ENCODE peak calls at places on chromosomes 11 and 22, in five cellular contexts. One of them, this sample, is unnamed.

GRCh38 chr11:74138572-74138971 is 32.2 kb downstream of the C2CD3 start:
- DNase-seq in endothelial cell: no peak
- DNase-seq in iris pigment epithelial cell: peak
- DNase-seq in neuronal stem cell: peak
- DNase-seq in activated gamma-delta T cell treated with Interleukin-2 at 50 U/mL for 16 hours: no peak
- DNase-seq in this sample: peak

GRCh38 chr11:33463059-33463458 is 205.9 kb downstream of the HIPK3 start:
- DNase-seq in endothelial cell: no peak
- DNase-seq in iris pigment epithelial cell: peak
- DNase-seq in neuronal stem cell: no peak
- DNase-seq in activated gamma-delta T cell treated with Interleukin-2 at 50 U/mL for 16 hours: no peak
- DNase-seq in this sample: peak

GRCh38 chr11:8257003-8257664 is 6.5 kb downstream of the LMO1 start:
- DNase-seq in endothelial cell: no peak
- DNase-seq in iris pigment epithelial cell: no peak
- DNase-seq in neuronal stem cell: no peak
- DNase-seq in activated gamma-delta T cell treated with Interleukin-2 at 50 U/mL for 16 hours: no peak
- DNase-seq in this sample: no peak

GRCh38 chr11:17354070-17354924 is 2.7 kb downstream of the NCR3LG1 start:
- DNase-seq in endothelial cell: peak
- DNase-seq in iris pigment epithelial cell: peak
- DNase-seq in neuronal stem cell: peak
- DNase-seq in activated gamma-delta T cell treated with Interleukin-2 at 50 U/mL for 16 hours: peak
- DNase-seq in this sample: peak

GRCh38 chr22:28375761-28376534 is 303.7 kb downstream of the TTC28 start:
- DNase-seq in endothelial cell: no peak
- DNase-seq in iris pigment epithelial cell: peak
- DNase-seq in neuronal stem cell: no peak
- DNase-seq in activated gamma-delta T cell treated with Interleukin-2 at 50 U/mL for 16 hours: no peak
- DNase-seq in this sample: peak

GRCh38 chr11:7072401-7073028 is 16.3 kb upstream of the RBMXL2 start:
- DNase-seq in endothelial cell: no peak
- DNase-seq in iris pigment epithelial cell: no peak
- DNase-seq in neuronal stem cell: no peak
- DNase-seq in activated gamma-delta T cell treated with Interleukin-2 at 50 U/mL for 16 hours: no peak
- DNase-seq in this sample: no peak

GRCh38 chr11:96123301-96123700 is 199.4 kb upstream of the MTMR2 start:
- DNase-seq in endothelial cell: no peak
- DNase-seq in iris pigment epithelial cell: no peak
- DNase-seq in neuronal stem cell: no peak
- DNase-seq in activated gamma-delta T cell treated with Interleukin-2 at 50 U/mL for 16 hours: peak
- DNase-seq in this sample: no peak

GRCh38 chr11:30128269-30128932 is 102.4 kb upstream of the FSHB start:
- DNase-seq in endothelial cell: no peak
- DNase-seq in iris pigment epithelial cell: peak
- DNase-seq in neuronal stem cell: peak
- DNase-seq in activated gamma-delta T cell treated with Interleukin-2 at 50 U/mL for 16 hours: no peak
- DNase-seq in this sample: peak

GRCh38 chr11:16902182-16902581 is 112.0 kb downstream of the PLEKHA7 start:
- DNase-seq in endothelial cell: no peak
- DNase-seq in iris pigment epithelial cell: peak
- DNase-seq in neuronal stem cell: no peak
- DNase-seq in activated gamma-delta T cell treated with Interleukin-2 at 50 U/mL for 16 hours: no peak
- DNase-seq in this sample: no peak

GRCh38 chr11:70399681-70400112 is 1.4 kb downstream of the CTTN start:
- DNase-seq in endothelial cell: peak
- DNase-seq in iris pigment epithelial cell: peak
- DNase-seq in neuronal stem cell: no peak
- DNase-seq in activated gamma-delta T cell treated with Interleukin-2 at 50 U/mL for 16 hours: no peak
- DNase-seq in this sample: peak

GRCh38 chr11:23632293-23632692 is 772.0 kb upstream of the CCDC179 start:
- DNase-seq in endothelial cell: no peak
- DNase-seq in iris pigment epithelial cell: no peak
- DNase-seq in neuronal stem cell: no peak
- DNase-seq in activated gamma-delta T cell treated with Interleukin-2 at 50 U/mL for 16 hours: no peak
- DNase-seq in this sample: no peak

GRCh38 chr22:22201185-22201924 is 43.2 kb upstream of the VPREB1 start:
- DNase-seq in endothelial cell: peak
- DNase-seq in iris pigment epithelial cell: peak
- DNase-seq in neuronal stem cell: peak
- DNase-seq in activated gamma-delta T cell treated with Interleukin-2 at 50 U/mL for 16 hours: peak
- DNase-seq in this sample: peak

This sample was measured in fibroblast of mammary gland.